ENCODE peak calls at places on chromosome 2, in five cellular contexts. One of them, this sample, is unnamed.

GRCh38 chr2:48471048-48471474 is 58.9 kb upstream of the STON1 start:
- DNase-seq in PC-3: peak; percentile 84
- DNase-seq in GM23248: peak; percentile 57
- DNase-seq in DND-41: no peak
- DNase-seq in fibroblast of lung: peak; percentile 60
- DNase-seq in this sample: peak; percentile 52

GRCh38 chr2:128505150-128505490 is 186.5 kb upstream of the HS6ST1 start:
- DNase-seq in GM23248: no peak
- DNase-seq in DND-41: no peak
- DNase-seq in fibroblast of lung: no peak
- DNase-seq in PC-3: no peak
- DNase-seq in this sample: no peak

GRCh38 chr2:126785862-126786261 is 112.8 kb upstream of the TEX51 start:
- DNase-seq in DND-41: no peak
- DNase-seq in GM23248: no peak
- DNase-seq in PC-3: no peak
- DNase-seq in fibroblast of lung: no peak
- DNase-seq in this sample: no peak

GRCh38 chr2:75587954-75588587 is 27.3 kb upstream of the EVA1A start:
- DNase-seq in fibroblast of lung: peak; percentile 95
- DNase-seq in GM23248: peak; percentile 93
- DNase-seq in DND-41: no peak
- DNase-seq in PC-3: peak; percentile 85
- DNase-seq in this sample: no peak

GRCh38 chr2:36530983-36531354 is 67.0 kb downstream of the FEZ2 start:
- DNase-seq in DND-41: no peak
- DNase-seq in GM23248: peak; percentile 77
- DNase-seq in PC-3: no peak
- DNase-seq in fibroblast of lung: peak; percentile 36
- DNase-seq in this sample: no peak

GRCh38 chr2:174606336-174606735 is 8.7 kb upstream of the WIPF1 start:
- DNase-seq in GM23248: peak; percentile 95
- DNase-seq in fibroblast of lung: peak; percentile 83
- DNase-seq in DND-41: no peak
- DNase-seq in PC-3: peak; percentile 89
- DNase-seq in this sample: no peak

GRCh38 chr2:121524650-121525425 is 5.8 kb upstream of the RNU4ATAC start:
- DNase-seq in DND-41: no peak
- DNase-seq in PC-3: no peak
- DNase-seq in GM23248: no peak
- DNase-seq in fibroblast of lung: no peak
- DNase-seq in this sample: no peak

GRCh38 chr2:144950874-144951560 is 431.1 kb upstream of the ZEB2 start:
- DNase-seq in DND-41: no peak
- DNase-seq in fibroblast of lung: peak; percentile 82
- DNase-seq in GM23248: peak; percentile 97
- DNase-seq in PC-3: peak; percentile 90
- DNase-seq in this sample: no peak

GRCh38 chr2:42980764-42981416 is 188.5 kb upstream of the HAAO start:
- DNase-seq in fibroblast of lung: no peak
- DNase-seq in GM23248: no peak
- DNase-seq in PC-3: no peak
- DNase-seq in DND-41: no peak
- DNase-seq in this sample: no peak

GRCh38 chr2:70024284-70024683 is 62.9 kb upstream of the ASPRV1 start:
- DNase-seq in DND-41: no peak
- DNase-seq in fibroblast of lung: no peak
- DNase-seq in GM23248: no peak
- DNase-seq in PC-3: no peak
- DNase-seq in this sample: no peak

GRCh38 chr2:120883607-120884405 is 148.1 kb downstream of the GLI2 start:
- DNase-seq in GM23248: no peak
- DNase-seq in fibroblast of lung: no peak
- DNase-seq in PC-3: no peak
- DNase-seq in DND-41: no peak
- DNase-seq in this sample: no peak

GRCh38 chr2:24872344-24873115 is 47.5 kb downstream of the ADCY3 start:
- DNase-seq in GM23248: no peak
- DNase-seq in fibroblast of lung: no peak
- DNase-seq in PC-3: no peak
- DNase-seq in DND-41: no peak
- DNase-seq in this sample: no peak
- H3K9ac ChIP-seq in GM23248: no peak overlapping the region
- H3K9ac ChIP-seq in fibroblast of lung: peak overlapping the region; percentile 21
- H3K9ac ChIP-seq in PC-3: no peak overlapping the region
- H3K9ac ChIP-seq in DND-41: no peak overlapping the region
- H3K9ac ChIP-seq in this sample: no peak overlapping the region

GRCh38 chr2:104415284-104415683 is 438.6 kb upstream of the POU3F3 start:
- DNase-seq in GM23248: no peak
- DNase-seq in fibroblast of lung: no peak
- DNase-seq in PC-3: no peak
- DNase-seq in DND-41: no peak
- DNase-seq in this sample: no peak
- TF ChIP-seq EZH2 in GM23248: no peak
- TF ChIP-seq EZH2 in fibroblast of lung: no peak
- TF ChIP-seq EZH2 in PC-3: no peak
- TF ChIP-seq EZH2 in DND-41: no peak
- TF ChIP-seq EZH2 in this sample: no peak

GRCh38 chr2:105391058-105391627 is 7.7 kb downstream of the FHL2 start:
- DNase-seq in PC-3: peak; percentile 91
- DNase-seq in DND-41: no peak
- DNase-seq in fibroblast of lung: peak; percentile 92
- DNase-seq in GM23248: peak; percentile 59
- DNase-seq in this sample: no peak

GRCh38 chr2:105395691-105396090 is 3.2 kb downstream of the FHL2 start:
- DNase-seq in fibroblast of lung: no peak
- DNase-seq in DND-41: no peak
- DNase-seq in GM23248: no peak
- DNase-seq in PC-3: no peak
- DNase-seq in this sample: no peak

GRCh38 chr2:105394951-105395611 is 3.8 kb downstream of the FHL2 start:
- DNase-seq in fibroblast of lung: peak; percentile 75
- DNase-seq in GM23248: peak; percentile 46
- DNase-seq in DND-41: no peak
- DNase-seq in PC-3: no peak
- DNase-seq in this sample: no peak

GRCh38 chr2:105391763-105392662 is 6.8 kb downstream of the FHL2 start:
- DNase-seq in DND-41: no peak
- DNase-seq in fibroblast of lung: peak; percentile 49
- DNase-seq in GM23248: peak; percentile 52
- DNase-seq in PC-3: no peak
- DNase-seq in this sample: no peak

GRCh38 chr2:105393373-105394055 is 5.3 kb downstream of the FHL2 start:
- DNase-seq in PC-3: no peak
- DNase-seq in GM23248: peak; percentile 73
- DNase-seq in DND-41: no peak
- DNase-seq in fibroblast of lung: peak; percentile 97
- DNase-seq in this sample: no peak
- H3K9ac ChIP-seq in PC-3: no peak overlapping the region
- H3K9ac ChIP-seq in GM23248: peak overlapping the region; percentile 45
- H3K9ac ChIP-seq in DND-41: no peak overlapping the region
- H3K9ac ChIP-seq in fibroblast of lung: no peak overlapping the region
- H3K9ac ChIP-seq in this sample: no peak overlapping the region

GRCh38 chr2:56450083-56450482 is 266.3 kb downstream of the CCDC85A start:
- DNase-seq in GM23248: no peak
- DNase-seq in PC-3: no peak
- DNase-seq in fibroblast of lung: no peak
- DNase-seq in DND-41: no peak
- DNase-seq in this sample: no peak

GRCh38 chr2:56460508-56460907 is 276.7 kb downstream of the CCDC85A start:
- DNase-seq in DND-41: no peak
- DNase-seq in GM23248: no peak
- DNase-seq in fibroblast of lung: no peak
- DNase-seq in PC-3: no peak
- DNase-seq in this sample: no peak

GRCh38 chr2:56456791-56457190 is 273.0 kb downstream of the CCDC85A start:
- DNase-seq in GM23248: no peak
- DNase-seq in PC-3: no peak
- DNase-seq in fibroblast of lung: no peak
- DNase-seq in DND-41: no peak
- DNase-seq in this sample: no peak

GRCh38 chr2:56450772-56451171 is 267.0 kb downstream of the CCDC85A start:
- DNase-seq in fibroblast of lung: no peak
- DNase-seq in GM23248: no peak
- DNase-seq in DND-41: no peak
- DNase-seq in PC-3: no peak
- DNase-seq in this sample: no peak

GRCh38 chr2:56455642-56456041 is 271.9 kb downstream of the CCDC85A start:
- DNase-seq in GM23248: no peak
- DNase-seq in PC-3: no peak
- DNase-seq in DND-41: no peak
- DNase-seq in fibroblast of lung: no peak
- DNase-seq in this sample: no peak
- TF ChIP-seq EZH2 in GM23248: no peak
- TF ChIP-seq EZH2 in PC-3: no peak
- TF ChIP-seq EZH2 in DND-41: no peak
- TF ChIP-seq EZH2 in fibroblast of lung: no peak
- TF ChIP-seq EZH2 in this sample: no peak

DNA sequence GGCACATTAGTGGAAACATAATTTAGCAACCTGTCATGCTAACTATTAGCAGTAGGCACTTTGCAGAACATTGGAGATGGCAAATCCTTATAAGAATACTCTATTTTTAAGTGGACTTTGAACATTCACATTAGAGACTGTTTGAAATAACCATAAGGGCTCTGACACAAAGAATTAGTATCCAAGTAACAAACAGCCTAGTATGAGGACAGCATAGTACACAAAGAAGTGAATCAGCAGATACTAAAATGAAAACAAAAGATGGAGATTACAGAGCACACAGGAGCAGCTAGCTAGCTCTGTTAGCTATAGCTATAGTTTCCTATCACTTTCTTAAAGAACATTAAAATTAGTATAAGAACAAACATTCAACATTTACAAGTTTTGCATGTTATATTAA is 256.3 kb upstream of the SPOPL start:
- DNase-seq in PC-3: no peak
- DNase-seq in fibroblast of lung: no peak
- DNase-seq in DND-41: no peak
- DNase-seq in GM23248: peak; percentile 8
- DNase-seq in this sample: no peak
- H3K9ac ChIP-seq in PC-3: no peak overlapping the region
- H3K9ac ChIP-seq in fibroblast of lung: no peak overlapping the region
- H3K9ac ChIP-seq in DND-41: no peak overlapping the region
- H3K9ac ChIP-seq in GM23248: no peak overlapping the region
- H3K9ac ChIP-seq in this sample: no peak overlapping the region

GRCh38 chr2:165793779-165794519 is at the start of gene GALNT3:
- DNase-seq in PC-3: peak; percentile 96
- DNase-seq in fibroblast of lung: no peak
- DNase-seq in DND-41: no peak
- DNase-seq in GM23248: peak; percentile 40
- DNase-seq in this sample: no peak

GRCh38 chr2:165795011-165795410 is 964 bp upstream of the GALNT3 start:
- DNase-seq in fibroblast of lung: peak; percentile 32
- DNase-seq in PC-3: peak; percentile 87
- DNase-seq in GM23248: peak; percentile 22
- DNase-seq in DND-41: no peak
- DNase-seq in this sample: no peak

GRCh38 chr2:165796129-165796528 is 2.1 kb upstream of the GALNT3 start:
- DNase-seq in GM23248: no peak
- DNase-seq in fibroblast of lung: no peak
- DNase-seq in PC-3: no peak
- DNase-seq in DND-41: no peak
- DNase-seq in this sample: no peak

GRCh38 chr2:165794520-165794882 is 454 bp upstream of the GALNT3 start:
- DNase-seq in fibroblast of lung: peak; percentile 49
- DNase-seq in PC-3: peak; percentile 82
- DNase-seq in GM23248: peak; percentile 74
- DNase-seq in DND-41: peak; percentile 53
- DNase-seq in this sample: no peak

GRCh38 chr2:165796819-165797530 is 2.9 kb upstream of the GALNT3 start:
- DNase-seq in DND-41: no peak
- DNase-seq in GM23248: no peak
- DNase-seq in fibroblast of lung: no peak
- DNase-seq in PC-3: no peak
- DNase-seq in this sample: no peak
- TF ChIP-seq EZH2 in DND-41: no peak
- TF ChIP-seq EZH2 in GM23248: no peak
- TF ChIP-seq EZH2 in fibroblast of lung: no peak
- TF ChIP-seq EZH2 in PC-3: no peak
- TF ChIP-seq EZH2 in this sample: no peak

DNA sequence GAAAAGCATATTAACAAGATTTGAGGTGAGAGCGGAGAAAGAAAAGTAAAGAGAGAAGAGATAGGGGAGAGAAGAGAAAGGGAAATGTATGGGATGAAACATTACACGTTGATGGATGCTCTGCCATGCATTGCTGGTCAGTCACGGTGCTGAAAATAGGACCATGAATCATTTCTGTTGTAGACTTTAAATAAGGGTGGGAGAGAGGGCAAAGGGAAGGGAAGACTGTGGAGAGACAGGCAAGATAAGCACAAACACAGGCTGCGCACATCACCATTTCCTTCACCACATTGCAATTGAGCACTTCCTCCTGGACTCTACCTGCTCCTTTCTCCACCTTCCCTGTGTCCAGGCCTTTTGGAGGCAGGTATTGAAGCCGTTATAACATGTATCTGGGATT is 372.6 kb upstream of the ST6GAL2 start:
- DNase-seq in PC-3: no peak
- DNase-seq in GM23248: no peak
- DNase-seq in DND-41: no peak
- DNase-seq in fibroblast of lung: no peak
- DNase-seq in this sample: no peak
- H3K9ac ChIP-seq in PC-3: no peak overlapping the region
- H3K9ac ChIP-seq in GM23248: no peak overlapping the region
- H3K9ac ChIP-seq in DND-41: no peak overlapping the region
- H3K9ac ChIP-seq in fibroblast of lung: no peak overlapping the region
- H3K9ac ChIP-seq in this sample: no peak overlapping the region

This sample was measured in SK-N-MC.